ENCODE peak calls at places on chromosomes 3 and 15, in seven cellular contexts. A is IMR-90, Y is neuronal stem cell, H is mesendoderm, C is H9, U is trophoblast cell, N is H1. J is an unnamed sample.

GRCh38 chr15:78325092-78325843 is 14.9 kb upstream of the CRABP1 start:
- DNase-seq in A (peak; percentile 20), U (no peak), C (no peak), N (no peak), H (peak; percentile 54), Y (no peak), J (no peak)

GRCh38 chr3:46866720-46867549 is 3.7 kb upstream of the MYL3 start:
- DNase-seq in C (peak; percentile 70), U (peak; percentile 77), H (peak; percentile 50), N (no peak), A (peak; percentile 21), Y (no peak), J (peak; percentile 50)

GRCh38 chr15:58340176-58340575 is 91.6 kb upstream of the LIPC start:
- DNase-seq in N (no peak), A (peak; percentile 63), H (no peak), C (no peak), Y (no peak), U (no peak), J (no peak)

GRCh38 chr15:88454867-88455810 is 12.0 kb downstream of the MRPL46 start:
- DNase-seq in Y (peak; percentile 44), C (peak; percentile 85), H (peak; percentile 91), N (peak; percentile 56), U (peak; percentile 69), A (peak; percentile 69), J (peak; percentile 75)

GRCh38 chr15:93566777-93567176 is 477.8 kb upstream of the RGMA start:
- DNase-seq in A (no peak), U (no peak), Y (no peak), H (peak; percentile 6), N (no peak), C (no peak), J (no peak)

GRCh38 chr15:70156781-70157261 is 59.1 kb upstream of the TLE3 start:
- DNase-seq in Y (no peak), C (no peak), A (peak; percentile 34), U (no peak), N (no peak), H (no peak), J (peak; percentile 46)

GRCh38 chr3:180492047-180492446 is 109.9 kb upstream of the TTC14 start:
- DNase-seq in N (no peak), A (no peak), U (no peak), C (no peak), H (no peak), Y (no peak), J (no peak)

GRCh38 chr3:180316321-180316720 is 279.6 kb upstream of the PEX5L start:
- DNase-seq in C (no peak), Y (no peak), H (no peak), N (no peak), A (no peak), U (no peak), J (no peak)

GRCh38 chr3:150267288-150267687 is 140.8 kb upstream of the TSC22D2 start:
- DNase-seq in N (no peak), H (no peak), C (no peak), A (no peak), U (no peak), Y (no peak), J (no peak)

GRCh38 chr15:82122754-82123400 is 77.1 kb upstream of the MEX3B start:
- DNase-seq in U (no peak), H (peak; percentile 22), N (no peak), Y (no peak), A (peak; percentile 99), C (no peak), J (peak; percentile 92)

GRCh38 chr3:28012830-28013229 is 228.6 kb upstream of the CMC1 start:
- DNase-seq in N (no peak), A (no peak), U (no peak), Y (no peak), H (no peak), C (no peak), J (no peak)

GRCh38 chr3:137988152-137988551 is 21.8 kb upstream of the CLDN18 start:
- DNase-seq in Y (no peak), H (no peak), A (no peak), N (no peak), U (no peak), C (no peak), J (no peak)

GRCh38 chr3:127763816-127764215 is 58.5 kb downstream of the MGLL start:
- DNase-seq in H (no peak), C (no peak), N (no peak), U (no peak), Y (no peak), A (no peak), J (no peak)

GRCh38 chr15:90664650-90665287 is 52.4 kb upstream of the BLM start:
- DNase-seq in N (no peak), Y (no peak), U (peak; percentile 61), A (peak; percentile 31), C (no peak), H (no peak), J (no peak)

GRCh38 chr15:90659481-90659880 is 57.7 kb upstream of the BLM start:
- DNase-seq in C (no peak), N (no peak), A (no peak), U (no peak), Y (no peak), H (no peak), J (no peak)

GRCh38 chr15:90654233-90655124 is 62.7 kb upstream of the BLM start:
- DNase-seq in U (no peak), N (no peak), Y (no peak), C (no peak), H (peak; percentile 36), A (no peak), J (no peak)

GRCh38 chr15:90665288-90666134 is 51.6 kb upstream of the BLM start:
- DNase-seq in N (no peak), Y (no peak), H (no peak), C (no peak), A (peak; percentile 58), U (peak; percentile 59), J (no peak)

GRCh38 chr15:90660195-90660995 is 56.8 kb upstream of the BLM start:
- DNase-seq in N (no peak), U (peak; percentile 61), C (peak; percentile 41), Y (no peak), H (peak; percentile 78), A (peak; percentile 91), J (peak; percentile 89)
- H3K27ac ChIP-seq in N (no peak overlapping the region), U (no peak overlapping the region), C (no peak overlapping the region), Y (no peak overlapping the region), H (no peak overlapping the region), A (no peak overlapping the region), J (no peak overlapping the region)

GRCh38 chr15:42084465-42085235 is 9.7 kb downstream of the PLA2G4D start:
- DNase-seq in C (peak; percentile 89), U (peak; percentile 94), Y (peak; percentile 65), H (peak; percentile 85), A (peak; percentile 37), N (peak; percentile 65), J (peak; percentile 62)

GRCh38 chr15:42085721-42086120 is 8.6 kb downstream of the PLA2G4D start:
- DNase-seq in N (no peak), Y (no peak), U (no peak), H (no peak), C (no peak), A (no peak), J (no peak)

GRCh38 chr15:42083916-42084315 is 10.4 kb downstream of the PLA2G4D start:
- DNase-seq in N (no peak), U (no peak), C (peak; percentile 24), Y (no peak), H (no peak), A (no peak), J (no peak)

GRCh38 chr15:42083605-42083908 is 10.8 kb downstream of the PLA2G4D start:
- DNase-seq in C (no peak), H (no peak), N (no peak), U (no peak), A (no peak), Y (no peak), J (no peak)

DNA sequence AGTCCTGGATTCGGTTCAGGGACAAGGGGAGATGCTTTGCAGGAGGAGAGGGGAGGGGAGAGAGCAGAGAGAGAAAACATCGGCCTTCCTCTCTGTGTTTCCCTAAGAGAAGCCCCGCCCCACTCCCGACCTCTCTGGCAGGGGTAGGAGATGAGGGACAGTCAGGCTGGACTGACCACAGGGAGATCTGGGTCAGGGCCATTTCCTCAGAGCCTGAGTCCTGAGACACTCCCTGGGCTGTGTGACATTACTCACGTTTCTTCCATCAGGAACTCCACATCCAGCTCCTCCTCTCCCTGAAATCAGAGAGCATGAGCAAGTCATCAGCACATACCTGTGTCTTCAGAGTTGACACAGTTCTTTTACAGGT is 9.1 kb downstream of the PLA2G4D start:
- DNase-seq in C (peak; percentile 33), H (no peak), N (no peak), Y (no peak), U (peak; percentile 77), A (no peak), J (no peak)
- H3K4ac ChIP-seq in C (no peak overlapping the region), H (no peak overlapping the region), N (no peak overlapping the region), Y (no peak overlapping the region), U (no peak overlapping the region), A (no peak overlapping the region), J (no peak overlapping the region)

DNA sequence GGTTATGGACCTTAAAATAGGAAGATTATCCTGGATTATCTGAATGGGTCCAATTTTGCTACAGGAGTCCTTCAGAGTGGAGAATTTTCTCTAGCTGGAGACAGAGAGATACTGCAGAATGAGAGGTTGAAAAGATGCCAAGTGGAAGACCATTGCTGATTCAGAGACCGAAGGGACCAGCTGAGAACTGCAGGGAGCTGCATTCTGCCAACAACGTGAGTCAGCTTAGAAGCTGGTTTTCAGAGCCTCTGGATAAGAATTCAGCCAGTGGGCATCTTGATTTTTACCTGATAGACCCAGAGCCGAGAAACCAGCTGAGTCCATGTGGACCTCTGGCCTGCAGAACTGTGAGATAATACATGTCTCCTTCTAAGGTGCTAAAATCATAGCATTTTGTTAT is 234.0 kb downstream of the NR2F2 start:
- DNase-seq in Y (no peak), H (no peak), C (no peak), N (no peak), U (no peak), A (no peak), J (no peak)
- H3K4me2 ChIP-seq in Y (no peak overlapping the region), H (no peak overlapping the region), C (no peak overlapping the region), N (no peak overlapping the region), U (no peak overlapping the region), A (no peak overlapping the region), J (no peak overlapping the region)

GRCh38 chr3:71489315-71489761 is 94.2 kb downstream of the FOXP1 start:
- DNase-seq in N (no peak), U (no peak), A (no peak), H (no peak), C (no peak), Y (no peak), J (no peak)

GRCh38 chr3:71490692-71491091 is 92.8 kb downstream of the FOXP1 start:
- DNase-seq in H (no peak), U (no peak), A (no peak), Y (no peak), N (no peak), C (no peak), J (no peak)

GRCh38 chr3:71487418-71487817 is 96.1 kb downstream of the FOXP1 start:
- DNase-seq in C (no peak), Y (no peak), N (no peak), A (no peak), U (no peak), H (no peak), J (no peak)

GRCh38 chr3:71488391-71488809 is 95.1 kb downstream of the FOXP1 start:
- DNase-seq in N (no peak), A (no peak), C (no peak), H (no peak), Y (no peak), U (peak; percentile 54), J (no peak)

DNA sequence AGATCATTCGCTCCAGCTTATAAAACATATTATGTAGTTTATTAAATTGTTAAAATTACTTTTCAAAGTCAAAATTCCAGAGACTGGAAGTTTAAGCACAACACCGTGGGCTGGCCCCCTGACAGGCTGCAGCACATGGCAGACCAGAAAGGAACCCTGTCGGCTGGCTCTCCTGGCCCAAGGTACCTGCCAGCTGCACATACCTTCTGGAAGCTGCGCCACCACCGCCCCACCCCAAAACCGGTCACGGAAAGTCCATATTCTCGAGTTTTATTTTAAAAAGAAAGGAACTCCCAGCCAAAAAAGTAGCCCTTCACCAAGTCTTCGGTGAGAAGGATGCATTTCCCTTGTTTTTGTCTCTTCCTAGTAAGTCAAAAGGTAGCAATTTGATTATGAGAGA is 94.6 kb downstream of the FOXP1 start:
- DNase-seq in U (no peak), H (no peak), C (no peak), Y (no peak), N (no peak), A (no peak), J (no peak)
- H3K27ac ChIP-seq in U (no peak overlapping the region), H (no peak overlapping the region), C (no peak overlapping the region), Y (no peak overlapping the region), N (no peak overlapping the region), A (no peak overlapping the region), J (no peak overlapping the region)